ENCODE peak calls at places on chromosomes 1 and 21, in four cellular contexts. T is adrenal gland, M is fibroblast of pulmonary artery, W is cardiac muscle cell. E is an unnamed sample.

GRCh38 chr1:1014896-1015681 is 1.8 kb downstream of the ISG15 start:
- DNase-seq in T (no peak), M (no peak), W (peak; percentile 42), E (no peak)

GRCh38 chr1:89822109-89822962 is 1.5 kb downstream of the LRRC8D start:
- DNase-seq in T (no peak), M (no peak), W (no peak), E (no peak)

GRCh38 chr1:65260851-65261473 is 48.4 kb upstream of the DNAJC6 start:
- DNase-seq in T (peak; percentile 81), M (peak; percentile 51), W (no peak), E (no peak)

GRCh38 chr1:46137901-46138300 is 5.5 kb upstream of the PIK3R3 start:
- DNase-seq in T (no peak), M (peak; percentile 63), W (no peak), E (no peak)

GRCh38 chr1:88529581-88529980 is 154.5 kb upstream of the PKN2 start:
- DNase-seq in T (no peak), M (no peak), W (no peak), E (no peak)

GRCh38 chr21:42513985-42514882 is 582 bp downstream of the SLC37A1 start:
- DNase-seq in T (peak; percentile 66), M (no peak), W (peak; percentile 51), E (peak; percentile 43)

GRCh38 chr1:107698161-107698560 is 266.8 kb downstream of the VAV3 start:
- DNase-seq in T (no peak), M (no peak), W (no peak), E (no peak)

GRCh38 chr1:113147073-113147625 is 74.2 kb downstream of the LRIG2 start:
- DNase-seq in T (no peak), M (no peak), W (no peak), E (no peak)

GRCh38 chr1:51926171-51926812 is 47.8 kb upstream of the NRDC start:
- DNase-seq in T (no peak), M (peak; percentile 73), W (no peak), E (peak; percentile 12)

GRCh38 chr1:2200308-2200943 is 5.9 kb upstream of the FAAP20 start:
- DNase-seq in T (no peak), M (no peak), W (no peak), E (no peak)

GRCh38 chr1:171901245-171901644 is 59.9 kb downstream of the DNM3 start:
- DNase-seq in T (peak; percentile 16), M (no peak), W (no peak), E (no peak)

GRCh38 chr1:223223091-223223995 is 80.3 kb upstream of the TLR5 start:
- DNase-seq in T (no peak), M (no peak), W (no peak), E (no peak)
- TF ChIP-seq CTCF in T (no peak), M (no peak), W (no peak), E (no peak)

GRCh38 chr1:180243517-180244221 is 13.6 kb downstream of the LHX4 start:
- DNase-seq in T (no peak), M (no peak), W (no peak), E (no peak)
- TF ChIP-seq CTCF in T (no peak), M (no peak), W (no peak), E (no peak)

GRCh38 chr1:24999906-25000305 is 69.8 kb upstream of the RUNX3 start:
- DNase-seq in T (no peak), M (no peak), W (no peak), E (no peak)
- TF ChIP-seq CTCF in T (no peak), M (no peak), W (no peak), E (no peak)

GRCh38 chr1:119141020-119141424 is 569 bp upstream of the WARS2 start:
- DNase-seq in T (peak; percentile 37), M (peak; percentile 32), W (no peak), E (peak; percentile 35)

GRCh38 chr1:119141660-119142059 is 1.2 kb upstream of the WARS2 start:
- DNase-seq in T (no peak), M (no peak), W (no peak), E (no peak)

GRCh38 chr1:119139393-119139792 is 1.1 kb downstream of the WARS2 start:
- DNase-seq in T (no peak), M (no peak), W (no peak), E (no peak)

GRCh38 chr1:119139857-119140176 is 636 bp downstream of the WARS2 start:
- DNase-seq in T (no peak), M (no peak), W (no peak), E (no peak)

DNA sequence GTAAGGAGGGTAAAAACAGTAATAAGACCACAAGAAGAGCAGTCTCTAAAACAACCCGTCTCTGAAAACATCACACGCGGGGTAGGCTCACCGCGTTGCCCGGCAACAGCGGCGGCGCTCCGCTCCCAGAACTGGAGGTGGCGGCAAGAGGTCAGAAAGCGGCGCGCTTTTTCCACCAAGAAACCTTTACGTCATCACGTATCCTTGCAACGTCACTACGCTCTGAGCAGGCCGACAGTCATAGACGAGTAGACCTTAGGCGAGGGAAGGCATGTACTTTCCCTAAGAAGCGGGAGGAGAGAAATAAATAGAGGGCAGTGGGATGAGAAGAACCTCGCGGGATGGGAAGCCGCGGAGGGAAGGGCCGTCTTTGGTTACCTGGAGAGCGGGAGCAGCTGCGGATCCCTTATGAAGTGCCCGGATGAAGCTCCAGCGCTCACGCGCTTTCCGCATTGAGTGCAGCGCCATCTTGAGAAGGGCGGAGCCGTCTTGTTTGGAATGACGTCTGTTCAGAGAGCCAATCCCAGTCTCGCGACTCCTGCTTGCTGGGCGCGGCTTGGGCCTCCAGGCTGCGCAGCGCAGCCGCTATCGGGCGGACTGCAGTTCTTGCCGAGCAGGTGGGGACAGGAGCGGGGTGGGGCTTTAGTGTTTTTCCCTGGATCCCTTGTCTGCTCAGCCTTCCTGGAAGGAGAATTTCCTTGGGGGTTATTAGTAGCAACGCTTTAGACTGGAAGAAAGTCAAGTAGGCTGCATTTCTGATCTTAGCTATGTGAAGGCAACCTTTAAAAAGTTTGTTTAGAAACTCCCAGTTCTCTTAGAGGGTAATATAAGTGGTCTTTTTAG is at the start of gene WARS2:
- DNase-seq in T (peak; percentile 97), M (peak; percentile 99), W (peak; percentile 98), E (peak; percentile 89)
- TF ChIP-seq CTCF in T (no peak), M (no peak), W (no peak), E (no peak)

GRCh38 chr1:168736450-168736980 is 7.5 kb upstream of the DPT start:
- DNase-seq in T (no peak), M (no peak), W (no peak), E (no peak)

GRCh38 chr1:168733241-168733640 is 4.2 kb upstream of the DPT start:
- DNase-seq in T (no peak), M (no peak), W (no peak), E (no peak)

GRCh38 chr1:168735987-168736386 is 7.0 kb upstream of the DPT start:
- DNase-seq in T (no peak), M (no peak), W (no peak), E (no peak)

GRCh38 chr1:168734271-168734670 is 5.3 kb upstream of the DPT start:
- DNase-seq in T (no peak), M (no peak), W (no peak), E (no peak)

GRCh38 chr1:168734946-168735345 is 5.9 kb upstream of the DPT start:
- DNase-seq in T (no peak), M (no peak), W (no peak), E (no peak)
- TF ChIP-seq CTCF in T (peak; percentile 13), M (peak; percentile 15), W (no peak), E (no peak)

GRCh38 chr1:150560011-150560438 is 10.8 kb downstream of the ADAMTSL4 start:
- DNase-seq in T (peak; percentile 76), M (peak; percentile 68), W (peak; percentile 81), E (peak; percentile 81)
- TF ChIP-seq CTCF in T (peak; percentile 87), M (peak; percentile 87), W (peak; percentile 96), E (peak; percentile 82)

GRCh38 chr1:53430256-53430655 is 28.9 kb upstream of the DMRTB1 start:
- DNase-seq in T (no peak), M (no peak), W (no peak), E (no peak)
- TF ChIP-seq CTCF in T (no peak), M (no peak), W (no peak), E (no peak)

DNA sequence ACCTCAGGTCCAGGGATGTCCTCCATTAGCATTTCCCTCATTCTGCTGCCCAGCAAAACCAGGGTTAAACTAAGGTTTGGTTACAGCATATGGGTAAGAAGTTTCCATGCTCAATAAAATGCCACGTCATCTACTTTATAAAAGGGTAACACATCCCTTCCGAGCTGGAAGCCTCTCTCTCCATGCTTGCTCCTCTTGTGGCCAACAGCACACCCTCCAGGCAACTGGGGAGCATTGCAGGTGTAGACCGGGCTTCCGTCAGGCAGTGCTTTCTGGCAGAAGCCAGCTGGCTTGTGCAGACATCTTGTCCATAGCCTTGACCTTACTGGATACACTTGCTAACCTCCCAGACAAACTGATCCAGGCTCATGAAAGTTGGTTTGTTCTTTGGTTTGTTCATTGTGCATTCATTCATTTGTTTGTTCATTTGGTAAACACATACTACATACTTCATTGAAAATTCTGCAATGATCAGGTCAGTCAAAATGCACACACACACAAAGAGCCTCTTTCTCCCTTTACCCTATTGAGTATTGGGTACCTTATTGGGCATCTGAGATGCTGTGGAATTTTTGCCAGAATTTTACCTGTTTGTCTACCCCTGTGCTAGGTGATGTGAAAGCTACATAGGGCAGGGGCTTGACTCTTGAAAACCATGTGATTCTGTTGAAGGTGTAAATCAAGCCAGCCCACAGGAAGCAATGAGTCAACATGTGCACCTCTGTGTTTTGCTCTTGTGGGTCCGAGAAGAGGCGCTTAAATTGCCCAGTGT is 422.8 kb downstream of the CAMTA1 start:
- DNase-seq in T (peak; percentile 67), M (peak; percentile 52), W (peak; percentile 81), E (peak; percentile 87)
- TF ChIP-seq CTCF in T (peak; percentile 81), M (peak; percentile 52), W (peak; percentile 67), E (peak; percentile 80)

GRCh38 chr1:80274256-80274655 is 1267.7 kb upstream of the ADGRL4 start:
- DNase-seq in T (no peak), M (no peak), W (no peak), E (no peak)

GRCh38 chr1:80278936-80279335 is 1272.4 kb upstream of the ADGRL4 start:
- DNase-seq in T (no peak), M (no peak), W (no peak), E (no peak)
- TF ChIP-seq CTCF in T (no peak), M (no peak), W (no peak), E (no peak)

E was measured in endothelial cell.